ENCODE peak calls at places on chromosome 12, in six cellular contexts. One of them, this sample, is unnamed. For H3K4me1, the result is how much of the 10 kb centered on the place peaks cover.

GRCh38 chr12:55716582-55717396 is 943 bp downstream of the BLOC1S1 start:
- DNase-seq in mammary epithelial cell: no peak
- DNase-seq in endothelial cell of umbilical vein: no peak
- DNase-seq in tibial artery: no peak
- DNase-seq in esophagus muscularis mucosa: no peak
- DNase-seq in PC-3: peak
- DNase-seq in this sample: no peak

GRCh38 chr12:21774358-21775129 is at the start of gene KCNJ8:
- DNase-seq in mammary epithelial cell: no peak
- DNase-seq in endothelial cell of umbilical vein: no peak
- DNase-seq in tibial artery: peak
- DNase-seq in esophagus muscularis mucosa: peak
- DNase-seq in PC-3: no peak
- DNase-seq in this sample: peak

GRCh38 chr12:100401660-100402059 is 44.8 kb downstream of the SLC17A8 start:
- DNase-seq in mammary epithelial cell: peak
- DNase-seq in endothelial cell of umbilical vein: peak
- DNase-seq in tibial artery: no peak
- DNase-seq in esophagus muscularis mucosa: no peak
- DNase-seq in PC-3: peak
- DNase-seq in this sample: no peak

GRCh38 chr12:26318661-26319068 is 123.3 kb downstream of the SSPN start:
- DNase-seq in mammary epithelial cell: peak
- DNase-seq in endothelial cell of umbilical vein: peak
- DNase-seq in tibial artery: peak
- DNase-seq in esophagus muscularis mucosa: no peak
- DNase-seq in PC-3: peak
- DNase-seq in this sample: peak

GRCh38 chr12:1881301-1881700 is 37.2 kb downstream of the CACNA2D4 start:
- DNase-seq in mammary epithelial cell: no peak
- DNase-seq in endothelial cell of umbilical vein: no peak
- DNase-seq in tibial artery: no peak
- DNase-seq in esophagus muscularis mucosa: peak
- DNase-seq in PC-3: no peak
- DNase-seq in this sample: no peak

GRCh38 chr12:96219700-96220206 is 25.6 kb downstream of the ELK3 start:
- DNase-seq in mammary epithelial cell: peak
- DNase-seq in endothelial cell of umbilical vein: peak
- DNase-seq in tibial artery: no peak
- DNase-seq in esophagus muscularis mucosa: no peak
- DNase-seq in PC-3: peak
- DNase-seq in this sample: peak

GRCh38 chr12:5861426-5861825 is 83.6 kb downstream of the ANO2 start:
- DNase-seq in mammary epithelial cell: no peak
- DNase-seq in endothelial cell of umbilical vein: no peak
- DNase-seq in tibial artery: no peak
- DNase-seq in esophagus muscularis mucosa: no peak
- DNase-seq in PC-3: no peak
- DNase-seq in this sample: no peak

GRCh38 chr12:132222096-132222807 is 78.0 kb downstream of the NOC4L start:
- DNase-seq in mammary epithelial cell: peak
- DNase-seq in endothelial cell of umbilical vein: no peak
- DNase-seq in tibial artery: no peak
- DNase-seq in esophagus muscularis mucosa: no peak
- DNase-seq in PC-3: peak
- DNase-seq in this sample: peak

GRCh38 chr12:76777765-76778216 is 13.9 kb downstream of the ZDHHC17 start:
- DNase-seq in mammary epithelial cell: no peak
- DNase-seq in endothelial cell of umbilical vein: no peak
- DNase-seq in tibial artery: no peak
- DNase-seq in esophagus muscularis mucosa: no peak
- DNase-seq in PC-3: no peak
- DNase-seq in this sample: no peak

GRCh38 chr12:12474931-12475485 is 87.7 kb downstream of the DUSP16 start:
- DNase-seq in mammary epithelial cell: no peak
- DNase-seq in endothelial cell of umbilical vein: peak
- DNase-seq in tibial artery: no peak
- DNase-seq in esophagus muscularis mucosa: no peak
- DNase-seq in PC-3: no peak
- DNase-seq in this sample: no peak

GRCh38 chr12:14901228-14901562 is 15.5 kb upstream of the MGP start:
- DNase-seq in mammary epithelial cell: no peak
- DNase-seq in endothelial cell of umbilical vein: no peak
- DNase-seq in tibial artery: no peak
- DNase-seq in esophagus muscularis mucosa: no peak
- DNase-seq in PC-3: peak
- DNase-seq in this sample: no peak

GRCh38 chr12:19972325-19973288 is 395.7 kb upstream of the PDE3A start:
- DNase-seq in mammary epithelial cell: no peak
- DNase-seq in endothelial cell of umbilical vein: no peak
- DNase-seq in tibial artery: no peak
- DNase-seq in esophagus muscularis mucosa: no peak
- DNase-seq in PC-3: no peak
- DNase-seq in this sample: no peak

GRCh38 chr12:57368349-57369095 is 62.3 kb downstream of the R3HDM2 start:
- DNase-seq in mammary epithelial cell: no peak
- DNase-seq in endothelial cell of umbilical vein: no peak
- DNase-seq in tibial artery: no peak
- DNase-seq in esophagus muscularis mucosa: no peak
- DNase-seq in PC-3: no peak
- DNase-seq in this sample: no peak

GRCh38 chr12:111330800-111331752 is 37.8 kb downstream of the PHETA1 start:
- DNase-seq in mammary epithelial cell: peak
- DNase-seq in endothelial cell of umbilical vein: peak
- DNase-seq in tibial artery: no peak
- DNase-seq in esophagus muscularis mucosa: no peak
- DNase-seq in PC-3: peak
- DNase-seq in this sample: no peak

GRCh38 chr12:113062502-113063395 is 6.2 kb downstream of the DTX1 start:
- DNase-seq in mammary epithelial cell: no peak
- DNase-seq in endothelial cell of umbilical vein: no peak
- DNase-seq in tibial artery: no peak
- DNase-seq in esophagus muscularis mucosa: no peak
- DNase-seq in PC-3: no peak
- DNase-seq in this sample: peak

GRCh38 chr12:59408431-59408830 is 187.4 kb upstream of the SLC16A7 start:
- DNase-seq in mammary epithelial cell: peak
- DNase-seq in endothelial cell of umbilical vein: no peak
- DNase-seq in tibial artery: no peak
- DNase-seq in esophagus muscularis mucosa: no peak
- DNase-seq in PC-3: peak
- DNase-seq in this sample: no peak

GRCh38 chr12:109540526-109541411 is 32.5 kb downstream of the MMAB start:
- DNase-seq in mammary epithelial cell: no peak
- DNase-seq in endothelial cell of umbilical vein: no peak
- DNase-seq in tibial artery: no peak
- DNase-seq in esophagus muscularis mucosa: no peak
- DNase-seq in PC-3: no peak
- DNase-seq in this sample: no peak

GRCh38 chr12:95319694-95320331 is 102.2 kb downstream of the VEZT start:
- DNase-seq in mammary epithelial cell: peak
- DNase-seq in endothelial cell of umbilical vein: no peak
- DNase-seq in tibial artery: no peak
- DNase-seq in esophagus muscularis mucosa: peak
- DNase-seq in PC-3: peak
- DNase-seq in this sample: no peak

GRCh38 chr12:2439332-2440100 is 355.3 kb upstream of the FKBP4 start:
- DNase-seq in mammary epithelial cell: no peak
- DNase-seq in endothelial cell of umbilical vein: no peak
- DNase-seq in tibial artery: no peak
- DNase-seq in esophagus muscularis mucosa: no peak
- DNase-seq in PC-3: no peak
- DNase-seq in this sample: no peak

GRCh38 chr12:26226119-26226518 is 30.7 kb downstream of the SSPN start:
- DNase-seq in mammary epithelial cell: no peak
- DNase-seq in endothelial cell of umbilical vein: no peak
- DNase-seq in tibial artery: no peak
- DNase-seq in esophagus muscularis mucosa: no peak
- DNase-seq in PC-3: no peak
- DNase-seq in this sample: no peak

GRCh38 chr12:10405294-10405693 is 4.3 kb downstream of the KLRC4 start:
- DNase-seq in mammary epithelial cell: peak
- DNase-seq in endothelial cell of umbilical vein: no peak
- DNase-seq in tibial artery: no peak
- DNase-seq in esophagus muscularis mucosa: no peak
- DNase-seq in PC-3: peak
- DNase-seq in this sample: no peak

GRCh38 chr12:57124259-57124877 is 3.9 kb upstream of the LRP1 start:
- DNase-seq in mammary epithelial cell: peak
- DNase-seq in endothelial cell of umbilical vein: peak
- DNase-seq in tibial artery: peak
- DNase-seq in esophagus muscularis mucosa: no peak
- DNase-seq in PC-3: peak
- DNase-seq in this sample: no peak

GRCh38 chr12:130715996-130716917 is at the start of gene RIMBP2:
- DNase-seq in mammary epithelial cell: peak
- DNase-seq in endothelial cell of umbilical vein: no peak
- DNase-seq in tibial artery: peak
- DNase-seq in esophagus muscularis mucosa: no peak
- DNase-seq in PC-3: no peak
- DNase-seq in this sample: no peak

GRCh38 chr12:118537481-118537917 is 161.1 kb downstream of the SUDS3 start:
- DNase-seq in mammary epithelial cell: no peak
- DNase-seq in endothelial cell of umbilical vein: no peak
- DNase-seq in tibial artery: peak
- DNase-seq in esophagus muscularis mucosa: no peak
- DNase-seq in PC-3: no peak
- DNase-seq in this sample: no peak

GRCh38 chr12:94694732-94695131 is 44.4 kb upstream of the TMCC3 start:
- DNase-seq in mammary epithelial cell: no peak
- DNase-seq in endothelial cell of umbilical vein: no peak
- DNase-seq in tibial artery: no peak
- DNase-seq in esophagus muscularis mucosa: no peak
- DNase-seq in PC-3: no peak
- DNase-seq in this sample: no peak

GRCh38 chr12:52534482-52534881 is 14.3 kb upstream of the KRT5 start:
- DNase-seq in mammary epithelial cell: no peak
- DNase-seq in endothelial cell of umbilical vein: no peak
- DNase-seq in tibial artery: no peak
- DNase-seq in esophagus muscularis mucosa: no peak
- DNase-seq in PC-3: peak
- DNase-seq in this sample: no peak
- TF ChIP-seq CTCF in mammary epithelial cell: no peak
- TF ChIP-seq CTCF in endothelial cell of umbilical vein: peak
- TF ChIP-seq CTCF in tibial artery: no peak
- TF ChIP-seq CTCF in esophagus muscularis mucosa: no peak
- TF ChIP-seq CTCF in PC-3: peak
- TF ChIP-seq CTCF in this sample: no peak

GRCh38 chr12:47828008-47828966 is 8.6 kb upstream of the HDAC7 start:
- DNase-seq in mammary epithelial cell: no peak
- DNase-seq in endothelial cell of umbilical vein: no peak
- DNase-seq in tibial artery: no peak
- DNase-seq in esophagus muscularis mucosa: no peak
- DNase-seq in PC-3: no peak
- DNase-seq in this sample: no peak
- H3K4me1 ChIP-seq in mammary epithelial cell: under half
- H3K4me1 ChIP-seq in endothelial cell of umbilical vein: under half
- H3K4me1 ChIP-seq in tibial artery: under half
- H3K4me1 ChIP-seq in esophagus muscularis mucosa: half or more
- H3K4me1 ChIP-seq in PC-3: half or more
- H3K4me1 ChIP-seq in this sample: half or more

DNA sequence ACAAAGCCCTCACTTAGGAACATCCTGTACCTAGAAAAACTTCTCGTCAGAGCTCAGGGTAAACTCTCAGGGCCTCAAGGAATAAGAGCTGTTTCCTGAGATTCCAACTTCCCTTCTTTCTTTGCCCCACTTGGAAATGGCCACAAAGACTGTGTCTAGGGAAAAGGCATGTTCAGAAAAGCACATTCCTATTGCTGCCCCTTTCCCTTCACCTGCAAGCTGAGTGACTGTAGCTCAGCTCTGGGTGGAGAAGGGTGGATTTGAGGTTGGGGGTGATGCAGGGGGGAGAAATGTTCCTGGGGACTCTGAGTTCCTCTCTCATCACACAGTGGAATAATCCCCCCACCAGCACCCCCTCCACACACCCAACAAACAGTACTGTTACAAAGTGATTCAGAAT is 6.8 kb downstream of the ENDOU start:
- DNase-seq in mammary epithelial cell: no peak
- DNase-seq in endothelial cell of umbilical vein: no peak
- DNase-seq in tibial artery: no peak
- DNase-seq in esophagus muscularis mucosa: peak
- DNase-seq in PC-3: no peak
- DNase-seq in this sample: no peak
- H3K27ac ChIP-seq in mammary epithelial cell: no peak
- H3K27ac ChIP-seq in endothelial cell of umbilical vein: no peak
- H3K27ac ChIP-seq in tibial artery: peak
- H3K27ac ChIP-seq in esophagus muscularis mucosa: peak
- H3K27ac ChIP-seq in PC-3: no peak
- H3K27ac ChIP-seq in this sample: peak

DNA sequence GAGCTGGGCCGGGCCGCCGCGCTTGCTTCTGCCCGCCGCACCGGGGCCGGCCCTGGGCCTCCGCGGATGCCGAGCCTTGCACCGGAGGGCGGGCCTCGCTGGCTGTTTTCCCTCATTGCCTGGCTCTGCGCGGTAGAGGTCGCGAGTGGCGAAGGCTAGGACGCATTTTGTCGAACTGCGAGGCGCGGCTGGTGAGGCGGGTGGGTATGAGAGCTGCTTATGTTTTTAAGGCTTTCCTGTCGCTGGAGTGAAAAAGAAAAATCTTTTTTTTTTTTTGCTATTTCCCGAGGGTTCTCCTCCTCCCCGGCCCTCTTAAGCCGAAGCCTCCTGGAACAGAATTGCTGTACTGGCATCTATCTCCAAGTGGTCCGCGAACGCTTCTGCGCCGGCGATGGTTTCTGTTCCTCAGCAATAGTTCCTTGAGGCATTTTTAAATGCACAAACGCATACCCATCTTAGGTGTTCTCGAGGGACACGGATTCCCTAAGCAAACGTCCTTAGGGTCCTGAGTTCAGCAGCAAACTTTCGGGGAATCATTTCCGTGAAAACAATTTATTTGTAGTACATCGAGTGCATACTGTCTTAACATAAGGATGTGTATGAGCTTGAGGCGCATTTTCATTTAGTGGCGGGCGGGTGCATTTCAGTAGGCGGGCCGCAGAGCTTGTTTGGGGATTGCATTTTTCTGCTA is 631 bp downstream of the RESF1 start:
- DNase-seq in mammary epithelial cell: peak
- DNase-seq in endothelial cell of umbilical vein: peak
- DNase-seq in tibial artery: peak
- DNase-seq in esophagus muscularis mucosa: peak
- DNase-seq in PC-3: peak
- DNase-seq in this sample: no peak
- TF ChIP-seq CTCF in mammary epithelial cell: no peak
- TF ChIP-seq CTCF in endothelial cell of umbilical vein: peak
- TF ChIP-seq CTCF in tibial artery: no peak
- TF ChIP-seq CTCF in esophagus muscularis mucosa: no peak
- TF ChIP-seq CTCF in PC-3: no peak
- TF ChIP-seq CTCF in this sample: no peak

DNA sequence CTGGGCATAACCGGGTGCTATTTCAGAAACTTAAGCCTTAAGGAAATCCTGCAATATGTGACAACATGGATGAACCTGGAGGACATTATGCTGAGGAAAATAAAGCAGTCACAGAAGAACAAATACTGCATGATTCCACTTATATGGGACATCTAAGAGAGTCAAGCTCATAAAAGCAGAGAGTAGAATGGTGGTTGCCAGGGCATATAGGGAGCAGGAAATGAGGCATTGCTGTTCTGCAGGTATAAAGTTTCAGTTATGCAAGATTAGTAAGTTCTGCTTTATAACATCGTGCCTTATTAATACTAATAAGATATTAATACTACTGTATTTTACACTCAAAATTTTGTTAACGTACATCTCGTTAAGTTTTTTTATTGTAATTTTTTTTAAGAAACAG is 124.2 kb upstream of the ATF1 start:
- DNase-seq in mammary epithelial cell: peak
- DNase-seq in endothelial cell of umbilical vein: no peak
- DNase-seq in tibial artery: no peak
- DNase-seq in esophagus muscularis mucosa: no peak
- DNase-seq in PC-3: peak
- DNase-seq in this sample: no peak
- H3K4me1 ChIP-seq in mammary epithelial cell: under half
- H3K4me1 ChIP-seq in endothelial cell of umbilical vein: under half
- H3K4me1 ChIP-seq in tibial artery: under half
- H3K4me1 ChIP-seq in esophagus muscularis mucosa: under half
- H3K4me1 ChIP-seq in PC-3: half or more
- H3K4me1 ChIP-seq in this sample: under half

This sample was measured in upper lobe of right lung.